ENCODE peak calls at places on chromosomes 12 and 14, in nine cellular contexts. One of them, this sample, is unnamed.

GRCh38 chr14:105700622-105701288 is 174.4 kb downstream of the TMEM121 start:
- DNase-seq in MCF 10A: peak; percentile 36
- DNase-seq in HFFc6: no peak
- DNase-seq in lower lobe of right lung: no peak
- DNase-seq in tibial artery: peak; percentile 19
- DNase-seq in GM12865: peak; percentile 95
- DNase-seq in colonic mucosa: no peak
- DNase-seq in fibroblast of lung: no peak
- DNase-seq in transverse colon: peak; percentile 33
- DNase-seq in this sample: peak; percentile 72

GRCh38 chr14:95984206-95984605 is 55.0 kb upstream of the C14orf132 start:
- DNase-seq in HFFc6: no peak
- DNase-seq in MCF 10A: no peak
- DNase-seq in GM12865: no peak
- DNase-seq in fibroblast of lung: no peak
- DNase-seq in lower lobe of right lung: no peak
- DNase-seq in colonic mucosa: no peak
- DNase-seq in transverse colon: no peak
- DNase-seq in tibial artery: no peak
- DNase-seq in this sample: no peak

GRCh38 chr12:67920432-67920831 is 68.8 kb upstream of the IFNG-AS1 start:
- DNase-seq in HFFc6: no peak
- DNase-seq in GM12865: no peak
- DNase-seq in tibial artery: no peak
- DNase-seq in fibroblast of lung: peak; percentile 68
- DNase-seq in transverse colon: no peak
- DNase-seq in lower lobe of right lung: no peak
- DNase-seq in MCF 10A: no peak
- DNase-seq in colonic mucosa: no peak
- DNase-seq in this sample: no peak

GRCh38 chr12:62581288-62582064 is 114.8 kb downstream of the MON2 start:
- DNase-seq in colonic mucosa: no peak
- DNase-seq in lower lobe of right lung: no peak
- DNase-seq in tibial artery: no peak
- DNase-seq in fibroblast of lung: peak; percentile 54
- DNase-seq in transverse colon: no peak
- DNase-seq in HFFc6: peak; percentile 64
- DNase-seq in GM12865: peak; percentile 60
- DNase-seq in MCF 10A: peak; percentile 53
- DNase-seq in this sample: peak; percentile 48

GRCh38 chr12:112466835-112467234 is 48.1 kb downstream of the PTPN11 start:
- DNase-seq in MCF 10A: no peak
- DNase-seq in colonic mucosa: no peak
- DNase-seq in GM12865: no peak
- DNase-seq in tibial artery: no peak
- DNase-seq in lower lobe of right lung: no peak
- DNase-seq in fibroblast of lung: no peak
- DNase-seq in transverse colon: no peak
- DNase-seq in HFFc6: no peak
- DNase-seq in this sample: no peak

GRCh38 chr14:68664225-68664681 is 128.6 kb downstream of the ZFP36L1 start:
- DNase-seq in transverse colon: no peak
- DNase-seq in colonic mucosa: no peak
- DNase-seq in HFFc6: peak; percentile 23
- DNase-seq in lower lobe of right lung: no peak
- DNase-seq in GM12865: peak; percentile 56
- DNase-seq in MCF 10A: no peak
- DNase-seq in tibial artery: peak; percentile 55
- DNase-seq in fibroblast of lung: peak; percentile 45
- DNase-seq in this sample: peak; percentile 41

GRCh38 chr12:71639341-71639760 is 24.3 kb downstream of the ZFC3H1 start:
- DNase-seq in tibial artery: no peak
- DNase-seq in lower lobe of right lung: no peak
- DNase-seq in GM12865: peak; percentile 26
- DNase-seq in MCF 10A: peak; percentile 26
- DNase-seq in HFFc6: no peak
- DNase-seq in transverse colon: no peak
- DNase-seq in colonic mucosa: no peak
- DNase-seq in fibroblast of lung: no peak
- DNase-seq in this sample: no peak

GRCh38 chr12:96698521-96698920 is 208.5 kb upstream of the NEDD1 start:
- DNase-seq in colonic mucosa: no peak
- DNase-seq in HFFc6: no peak
- DNase-seq in transverse colon: no peak
- DNase-seq in tibial artery: no peak
- DNase-seq in MCF 10A: peak; percentile 20
- DNase-seq in GM12865: peak; percentile 18
- DNase-seq in fibroblast of lung: no peak
- DNase-seq in lower lobe of right lung: no peak
- DNase-seq in this sample: no peak

GRCh38 chr14:92560106-92560865 is 46.7 kb downstream of the RIN3 start:
- DNase-seq in tibial artery: no peak
- DNase-seq in lower lobe of right lung: no peak
- DNase-seq in colonic mucosa: no peak
- DNase-seq in HFFc6: no peak
- DNase-seq in GM12865: no peak
- DNase-seq in MCF 10A: no peak
- DNase-seq in transverse colon: no peak
- DNase-seq in fibroblast of lung: peak; percentile 18
- DNase-seq in this sample: no peak

GRCh38 chr14:93683241-93683640 is 105.0 kb downstream of the PRIMA1 start:
- DNase-seq in MCF 10A: no peak
- DNase-seq in lower lobe of right lung: no peak
- DNase-seq in fibroblast of lung: no peak
- DNase-seq in HFFc6: no peak
- DNase-seq in colonic mucosa: no peak
- DNase-seq in GM12865: peak; percentile 12
- DNase-seq in tibial artery: no peak
- DNase-seq in transverse colon: no peak
- DNase-seq in this sample: no peak

GRCh38 chr12:10084733-10085132 is 14.1 kb downstream of the CLEC1A start:
- DNase-seq in HFFc6: no peak
- DNase-seq in tibial artery: no peak
- DNase-seq in MCF 10A: no peak
- DNase-seq in transverse colon: no peak
- DNase-seq in fibroblast of lung: no peak
- DNase-seq in colonic mucosa: no peak
- DNase-seq in lower lobe of right lung: no peak
- DNase-seq in GM12865: peak; percentile 14
- DNase-seq in this sample: no peak

GRCh38 chr12:1688086-1688710 is 2.7 kb upstream of the ADIPOR2 start:
- DNase-seq in transverse colon: no peak
- DNase-seq in tibial artery: no peak
- DNase-seq in colonic mucosa: no peak
- DNase-seq in GM12865: no peak
- DNase-seq in fibroblast of lung: no peak
- DNase-seq in lower lobe of right lung: no peak
- DNase-seq in MCF 10A: no peak
- DNase-seq in HFFc6: no peak
- DNase-seq in this sample: no peak

GRCh38 chr14:79911762-79912161 is 299.5 kb downstream of the DIO2 start:
- DNase-seq in GM12865: no peak
- DNase-seq in MCF 10A: no peak
- DNase-seq in HFFc6: no peak
- DNase-seq in transverse colon: no peak
- DNase-seq in lower lobe of right lung: no peak
- DNase-seq in tibial artery: no peak
- DNase-seq in colonic mucosa: no peak
- DNase-seq in fibroblast of lung: no peak
- DNase-seq in this sample: no peak

GRCh38 chr12:89825591-89826449 is 117.2 kb upstream of the ATP2B1 start:
- DNase-seq in transverse colon: no peak
- DNase-seq in colonic mucosa: no peak
- DNase-seq in tibial artery: no peak
- DNase-seq in HFFc6: no peak
- DNase-seq in fibroblast of lung: peak; percentile 40
- DNase-seq in lower lobe of right lung: no peak
- DNase-seq in GM12865: peak; percentile 54
- DNase-seq in MCF 10A: peak; percentile 12
- DNase-seq in this sample: no peak

GRCh38 chr12:8088574-8088973 is 6.5 kb downstream of the NECAP1 start:
- DNase-seq in transverse colon: peak; percentile 26
- DNase-seq in MCF 10A: no peak
- DNase-seq in fibroblast of lung: no peak
- DNase-seq in lower lobe of right lung: no peak
- DNase-seq in HFFc6: no peak
- DNase-seq in tibial artery: no peak
- DNase-seq in colonic mucosa: no peak
- DNase-seq in GM12865: peak; percentile 66
- DNase-seq in this sample: peak; percentile 44

GRCh38 chr12:3420693-3421092 is 70.3 kb upstream of the PRMT8 start:
- DNase-seq in transverse colon: no peak
- DNase-seq in tibial artery: no peak
- DNase-seq in fibroblast of lung: no peak
- DNase-seq in MCF 10A: no peak
- DNase-seq in HFFc6: no peak
- DNase-seq in lower lobe of right lung: no peak
- DNase-seq in GM12865: no peak
- DNase-seq in colonic mucosa: no peak
- DNase-seq in this sample: no peak

GRCh38 chr12:54689984-54690383 is 41.8 kb upstream of the DCD start:
- DNase-seq in lower lobe of right lung: no peak
- DNase-seq in colonic mucosa: no peak
- DNase-seq in GM12865: no peak
- DNase-seq in fibroblast of lung: no peak
- DNase-seq in MCF 10A: peak; percentile 20
- DNase-seq in transverse colon: no peak
- DNase-seq in tibial artery: no peak
- DNase-seq in HFFc6: no peak
- DNase-seq in this sample: no peak
- TF ChIP-seq CTCF in lower lobe of right lung: no peak
- TF ChIP-seq CTCF in colonic mucosa: no peak
- TF ChIP-seq CTCF in GM12865: peak; percentile 15
- TF ChIP-seq CTCF in fibroblast of lung: no peak
- TF ChIP-seq CTCF in MCF 10A: peak; percentile 25
- TF ChIP-seq CTCF in transverse colon: no peak
- TF ChIP-seq CTCF in tibial artery: no peak
- TF ChIP-seq CTCF in HFFc6: peak; percentile 28
- TF ChIP-seq CTCF in this sample: no peak

GRCh38 chr12:116673713-116674112 is 64.2 kb downstream of the SPRING1 start:
- DNase-seq in transverse colon: no peak
- DNase-seq in HFFc6: no peak
- DNase-seq in MCF 10A: peak; percentile 42
- DNase-seq in lower lobe of right lung: no peak
- DNase-seq in colonic mucosa: peak; percentile 57
- DNase-seq in tibial artery: no peak
- DNase-seq in fibroblast of lung: no peak
- DNase-seq in GM12865: peak; percentile 24
- DNase-seq in this sample: no peak
- TF ChIP-seq CTCF in transverse colon: no peak
- TF ChIP-seq CTCF in HFFc6: peak; percentile 50
- TF ChIP-seq CTCF in MCF 10A: no peak
- TF ChIP-seq CTCF in lower lobe of right lung: no peak
- TF ChIP-seq CTCF in colonic mucosa: no peak
- TF ChIP-seq CTCF in tibial artery: no peak
- TF ChIP-seq CTCF in fibroblast of lung: no peak
- TF ChIP-seq CTCF in GM12865: no peak
- TF ChIP-seq CTCF in this sample: peak; percentile 30

GRCh38 chr12:104671407-104672095 is 214.8 kb downstream of the CHST11 start:
- DNase-seq in colonic mucosa: peak; percentile 62
- DNase-seq in MCF 10A: peak; percentile 98
- DNase-seq in transverse colon: peak; percentile 81
- DNase-seq in HFFc6: peak; percentile 90
- DNase-seq in tibial artery: peak; percentile 97
- DNase-seq in GM12865: peak; percentile 94
- DNase-seq in fibroblast of lung: peak; percentile 81
- DNase-seq in lower lobe of right lung: peak; percentile 89
- DNase-seq in this sample: peak; percentile 79

GRCh38 chr12:104668274-104668718 is 211.5 kb downstream of the CHST11 start:
- DNase-seq in lower lobe of right lung: peak; percentile 70
- DNase-seq in colonic mucosa: peak; percentile 45
- DNase-seq in GM12865: no peak
- DNase-seq in HFFc6: no peak
- DNase-seq in transverse colon: peak; percentile 39
- DNase-seq in fibroblast of lung: peak; percentile 58
- DNase-seq in tibial artery: no peak
- DNase-seq in MCF 10A: no peak
- DNase-seq in this sample: no peak

GRCh38 chr12:104670439-104671406 is 214.0 kb downstream of the CHST11 start:
- DNase-seq in HFFc6: no peak
- DNase-seq in tibial artery: no peak
- DNase-seq in lower lobe of right lung: peak; percentile 76
- DNase-seq in transverse colon: no peak
- DNase-seq in colonic mucosa: no peak
- DNase-seq in fibroblast of lung: no peak
- DNase-seq in MCF 10A: peak; percentile 20
- DNase-seq in GM12865: peak; percentile 29
- DNase-seq in this sample: no peak

GRCh38 chr12:104669057-104669770 is 212.5 kb downstream of the CHST11 start:
- DNase-seq in colonic mucosa: peak; percentile 41
- DNase-seq in tibial artery: peak; percentile 90
- DNase-seq in fibroblast of lung: no peak
- DNase-seq in GM12865: no peak
- DNase-seq in MCF 10A: peak; percentile 68
- DNase-seq in lower lobe of right lung: peak; percentile 73
- DNase-seq in transverse colon: peak; percentile 45
- DNase-seq in HFFc6: no peak
- DNase-seq in this sample: no peak

GRCh38 chr12:104669851-104670337 is 213.1 kb downstream of the CHST11 start:
- DNase-seq in colonic mucosa: peak; percentile 46
- DNase-seq in tibial artery: no peak
- DNase-seq in GM12865: peak; percentile 72
- DNase-seq in MCF 10A: peak; percentile 37
- DNase-seq in transverse colon: peak; percentile 57
- DNase-seq in lower lobe of right lung: peak; percentile 72
- DNase-seq in fibroblast of lung: peak; percentile 66
- DNase-seq in HFFc6: no peak
- DNase-seq in this sample: peak; percentile 68
- TF ChIP-seq CTCF in colonic mucosa: no peak
- TF ChIP-seq CTCF in tibial artery: no peak
- TF ChIP-seq CTCF in GM12865: no peak
- TF ChIP-seq CTCF in MCF 10A: no peak
- TF ChIP-seq CTCF in transverse colon: no peak
- TF ChIP-seq CTCF in lower lobe of right lung: no peak
- TF ChIP-seq CTCF in fibroblast of lung: no peak
- TF ChIP-seq CTCF in HFFc6: no peak
- TF ChIP-seq CTCF in this sample: no peak

GRCh38 chr14:40413146-40413545 is 980.9 kb upstream of the FBXO33 start:
- DNase-seq in GM12865: no peak
- DNase-seq in transverse colon: no peak
- DNase-seq in lower lobe of right lung: no peak
- DNase-seq in fibroblast of lung: peak; percentile 70
- DNase-seq in colonic mucosa: no peak
- DNase-seq in MCF 10A: no peak
- DNase-seq in tibial artery: no peak
- DNase-seq in HFFc6: no peak
- DNase-seq in this sample: no peak

DNA sequence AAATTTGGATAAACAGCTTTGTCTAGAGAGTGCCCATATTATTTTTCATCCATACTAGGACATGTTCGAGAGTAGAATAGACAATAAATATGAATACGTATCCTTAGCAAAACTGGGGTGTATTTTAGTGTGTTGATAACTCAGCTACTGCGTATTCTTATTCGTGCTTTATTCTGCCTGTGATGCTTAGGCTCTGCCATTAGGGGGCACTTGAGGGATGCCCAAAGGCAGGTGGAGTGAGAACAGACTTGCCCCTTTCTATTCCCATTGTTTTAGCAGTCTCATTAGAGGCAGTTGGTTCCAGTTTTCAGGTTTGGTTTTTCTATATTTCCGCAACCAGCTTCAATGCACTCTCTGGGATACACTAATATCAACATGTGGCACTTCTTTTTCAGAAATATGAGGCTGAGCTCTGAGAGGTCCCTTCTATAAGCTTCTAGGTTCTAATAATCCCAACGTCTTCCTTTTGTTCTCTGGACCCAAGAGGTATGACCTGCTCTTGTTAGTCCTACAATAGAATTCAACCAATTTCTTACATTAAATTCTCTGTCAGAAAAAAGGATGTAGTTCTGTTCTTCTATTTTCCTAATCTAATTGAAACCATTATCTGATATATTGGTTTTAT is 985.7 kb upstream of the FBXO33 start:
- DNase-seq in colonic mucosa: no peak
- DNase-seq in lower lobe of right lung: no peak
- DNase-seq in tibial artery: no peak
- DNase-seq in MCF 10A: peak; percentile 61
- DNase-seq in HFFc6: no peak
- DNase-seq in transverse colon: no peak
- DNase-seq in GM12865: peak; percentile 7
- DNase-seq in fibroblast of lung: peak; percentile 4
- DNase-seq in this sample: peak; percentile 5
- TF ChIP-seq CTCF in colonic mucosa: no peak
- TF ChIP-seq CTCF in lower lobe of right lung: peak; percentile 37
- TF ChIP-seq CTCF in tibial artery: peak; percentile 10
- TF ChIP-seq CTCF in MCF 10A: peak; percentile 59
- TF ChIP-seq CTCF in HFFc6: no peak
- TF ChIP-seq CTCF in transverse colon: no peak
- TF ChIP-seq CTCF in GM12865: peak; percentile 45
- TF ChIP-seq CTCF in fibroblast of lung: no peak
- TF ChIP-seq CTCF in this sample: peak; percentile 53

This sample was measured in GM10248.